ENCODE peak calls at places on chromosomes 11 and 22, in five cellular contexts. N is IMR-90; G is heart left ventricle; L is CD4-positive, alpha-beta memory T cell; B is A673. W is an unnamed sample.

GRCh38 chr11:43222215-43222614 is 89.6 kb upstream of the API5 start:
- DNase-seq in N (peak; percentile 2), G (no peak), L (no peak), B (no peak), W (no peak)

GRCh38 chr11:657691-658126 is 20.6 kb downstream of the DRD4 start:
- DNase-seq in N (no peak), G (no peak), L (no peak), B (no peak), W (no peak)

GRCh38 chr22:42365337-42365865 is 66.8 kb downstream of the NFAM1 start:
- DNase-seq in N (no peak), G (no peak), L (no peak), B (peak; percentile 81), W (no peak)

GRCh38 chr11:65290448-65291165 is 24.1 kb upstream of the CDC42EP2 start:
- DNase-seq in N (peak; percentile 100), G (peak; percentile 95), L (no peak), B (peak; percentile 91), W (no peak)

GRCh38 chr11:113907155-113907554 is 2.6 kb downstream of the HTR3B start:
- DNase-seq in N (no peak), G (no peak), L (no peak), B (no peak), W (no peak)

GRCh38 chr11:118001494-118001971 is 15.3 kb downstream of the IL10RA start:
- DNase-seq in N (no peak), G (no peak), L (peak; percentile 53), B (no peak), W (peak; percentile 49)

GRCh38 chr11:10087186-10087585 is 206.8 kb downstream of the SBF2 start:
- DNase-seq in N (no peak), G (no peak), L (no peak), B (no peak), W (no peak)

GRCh38 chr11:8928981-8929615 is 3.6 kb downstream of the C11orf16 start:
- DNase-seq in N (peak; percentile 43), G (no peak), L (no peak), B (no peak), W (no peak)

GRCh38 chr11:10878408-10879214 is 20.8 kb upstream of the ZBED5 start:
- DNase-seq in N (peak; percentile 72), G (no peak), L (peak; percentile 49), B (peak; percentile 81), W (peak; percentile 84)

GRCh38 chr22:46290121-46290842 is 6.4 kb upstream of the GTSE1 start:
- DNase-seq in N (no peak), G (peak; percentile 49), L (no peak), B (no peak), W (no peak)

GRCh38 chr22:46292727-46293126 is 3.9 kb upstream of the GTSE1 start:
- DNase-seq in N (no peak), G (no peak), L (no peak), B (no peak), W (no peak)

GRCh38 chr22:46293591-46294260 is 2.9 kb upstream of the GTSE1 start:
- DNase-seq in N (peak; percentile 53), G (peak; percentile 53), L (no peak), B (peak; percentile 69), W (no peak)

GRCh38 chr22:46290843-46291785 is 5.6 kb upstream of the GTSE1 start:
- DNase-seq in N (no peak), G (no peak), L (no peak), B (no peak), W (no peak)

DNA sequence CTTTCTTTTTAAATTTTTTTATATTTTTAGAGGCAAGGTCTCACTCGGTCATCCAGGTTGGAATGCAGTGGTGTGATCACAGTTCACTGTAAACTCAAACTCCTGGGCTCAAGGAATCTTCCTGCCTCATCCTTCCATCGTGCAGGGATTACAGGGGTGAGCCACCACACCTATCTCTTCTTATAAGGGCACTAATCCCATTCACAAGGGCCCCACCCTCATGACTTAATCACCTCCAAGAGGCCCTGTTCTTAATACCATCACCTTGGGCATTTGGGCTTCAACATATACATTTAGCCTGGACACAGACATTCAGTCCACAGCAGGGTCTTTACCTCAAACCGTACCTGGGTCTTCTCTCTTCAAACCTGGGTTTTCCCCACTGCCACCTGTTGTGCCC is 4.5 kb upstream of the GTSE1 start:
- DNase-seq in N (no peak), G (no peak), L (no peak), B (no peak), W (no peak)
- H3K4me1 ChIP-seq in N (peaks cover 7% of the 10 kb centered on the region), G (peaks cover 52% of the 10 kb centered on the region), L (peaks cover 29% of the 10 kb centered on the region), B (peaks cover 19% of the 10 kb centered on the region), W (peaks cover 26% of the 10 kb centered on the region)

GRCh38 chr22:50479686-50480085 is 1.7 kb upstream of the ADM2 start:
- DNase-seq in N (no peak), G (no peak), L (no peak), B (no peak), W (no peak)

GRCh38 chr22:50483106-50483505 is 1.8 kb downstream of the ADM2 start:
- DNase-seq in N (no peak), G (no peak), L (no peak), B (no peak), W (no peak)

GRCh38 chr22:50482107-50483074 is 1.0 kb downstream of the ADM2 start:
- DNase-seq in N (no peak), G (no peak), L (no peak), B (no peak), W (no peak)

GRCh38 chr22:50481045-50481439 is 301 bp upstream of the ADM2 start:
- DNase-seq in N (no peak), G (no peak), L (no peak), B (no peak), W (no peak)

DNA sequence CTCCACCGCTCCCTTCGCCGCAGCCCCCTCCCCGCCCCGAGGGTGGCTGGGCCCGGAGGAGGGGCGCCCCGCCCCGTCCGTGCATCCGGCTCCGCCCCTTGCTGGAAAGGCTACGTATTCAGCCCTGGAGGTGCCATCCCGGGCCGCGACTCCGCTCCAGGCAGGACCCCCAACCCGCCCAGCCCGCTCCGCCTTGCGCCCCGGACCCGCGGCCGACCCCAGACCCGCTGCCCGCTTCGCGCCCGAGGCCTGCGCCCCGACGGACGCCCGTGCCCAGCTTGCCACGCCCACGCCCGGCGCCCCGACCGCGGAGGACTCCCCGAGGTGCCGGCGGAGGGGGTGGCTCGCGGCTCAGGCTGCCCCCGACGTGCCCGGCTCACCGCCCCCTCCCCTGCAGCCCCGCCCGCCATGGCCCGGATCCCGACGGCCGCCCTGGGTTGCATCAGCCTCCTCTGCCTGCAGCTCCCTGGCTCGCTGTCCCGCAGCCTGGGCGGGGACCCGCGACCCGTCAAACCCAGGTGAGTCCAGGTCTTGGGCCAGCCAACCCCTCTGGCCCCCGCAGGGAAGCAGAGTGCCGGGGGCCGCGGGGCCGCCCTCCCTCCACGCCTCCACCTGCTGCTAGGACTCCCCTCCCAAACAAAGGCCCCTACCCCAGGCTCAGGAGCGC is at the start of gene ADM2:
- DNase-seq in N (no peak), G (no peak), L (peak; percentile 72), B (peak; percentile 63), W (peak; percentile 64)
- H3K4me3 ChIP-seq in N (peak within 1 kb of the TSS; percentile 57), G (peak within 1 kb of the TSS; percentile 40), L (peak within 1 kb of the TSS; percentile 35), B (peak within 1 kb of the TSS; percentile 82), W (no peak within 1 kb of the TSS)

DNA sequence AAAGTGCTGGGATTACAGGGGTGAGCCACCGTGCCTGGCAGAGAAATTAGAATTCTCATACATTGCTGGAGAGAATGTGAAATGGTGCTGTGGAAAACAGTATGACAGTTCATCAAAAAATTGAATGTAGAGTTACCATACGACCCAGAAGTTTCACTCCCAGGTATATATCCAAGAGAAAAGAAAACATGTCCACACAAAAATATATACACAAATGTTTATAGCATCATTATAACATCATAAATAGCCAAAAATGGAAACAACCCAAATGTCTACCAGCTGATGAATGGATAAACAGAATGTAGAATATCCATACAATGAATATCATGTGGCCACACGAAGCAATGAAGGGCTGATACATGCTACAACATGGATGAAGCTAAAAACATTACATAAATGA is 34.6 kb downstream of the MED15 start:
- DNase-seq in N (no peak), G (no peak), L (no peak), B (no peak), W (no peak)
- H3K4me1 ChIP-seq in N (peaks cover 11% of the 10 kb centered on the region), G (peaks cover 35% of the 10 kb centered on the region), L (peaks cover 28% of the 10 kb centered on the region), B (peaks cover 11% of the 10 kb centered on the region), W (peaks cover 22% of the 10 kb centered on the region)

GRCh38 chr22:47111626-47112373 is 349.4 kb downstream of the TBC1D22A start:
- DNase-seq in N (no peak), G (no peak), L (no peak), B (no peak), W (no peak)
- H3K4me3 ChIP-seq in N (no peak overlapping the region), G (no peak overlapping the region), L (no peak overlapping the region), B (no peak overlapping the region), W (no peak overlapping the region)

GRCh38 chr11:87661270-87661669 is 514.0 kb downstream of the RAB38 start:
- DNase-seq in N (no peak), G (no peak), L (no peak), B (no peak), W (no peak)

GRCh38 chr11:87662287-87662686 is 513.0 kb downstream of the RAB38 start:
- DNase-seq in N (no peak), G (no peak), L (no peak), B (no peak), W (no peak)

GRCh38 chr11:87659807-87660206 is 515.4 kb downstream of the RAB38 start:
- DNase-seq in N (no peak), G (no peak), L (no peak), B (no peak), W (no peak)
- H3K4me1 ChIP-seq in N (no peaks in the 10 kb centered on the region), G (no peaks in the 10 kb centered on the region), L (no peaks in the 10 kb centered on the region), B (no peaks in the 10 kb centered on the region), W (no peaks in the 10 kb centered on the region)

GRCh38 chr22:47921906-47922305 is 1159.5 kb downstream of the TBC1D22A start:
- DNase-seq in N (no peak), G (no peak), L (no peak), B (no peak), W (no peak)
- H3K4me3 ChIP-seq in N (no peak overlapping the region), G (no peak overlapping the region), L (no peak overlapping the region), B (no peak overlapping the region), W (no peak overlapping the region)

W was measured in CD4-positive, CD25-positive, alpha-beta regulatory T cell.